ENCODE peak calls at places on chromosomes 6 and 20, in four cellular contexts. B is HepG2, Q is adrenal gland, C is suprapubic skin. H is an unnamed sample. For H3K9me3, the result is how much of the 10 kb centered on the place peaks cover.

GRCh38 chr20:2578430-2579192 is 42.2 kb downstream of the TMC2 start:
- DNase-seq in B (peak), Q (no peak), C (no peak), H (no peak)

GRCh38 chr20:7806831-7807230 is 133.4 kb downstream of the HAO1 start:
- DNase-seq in B (no peak), Q (no peak), C (no peak), H (no peak)

GRCh38 chr6:41654433-41655020 is 16.3 kb downstream of the MDFI start:
- DNase-seq in B (no peak), Q (no peak), C (no peak), H (no peak)

GRCh38 chr20:5642155-5642981 is 107.8 kb upstream of the SHLD1 start:
- DNase-seq in B (no peak), Q (peak), C (no peak), H (peak)

GRCh38 chr6:35067234-35067633 is 73.9 kb downstream of the TCP11 start:
- DNase-seq in B (no peak), Q (no peak), C (no peak), H (no peak)

GRCh38 chr20:7770046-7770445 is 170.2 kb downstream of the HAO1 start:
- DNase-seq in B (no peak), Q (no peak), C (no peak), H (no peak)

GRCh38 chr6:169964440-169965212 is 213.2 kb downstream of the ERMARD start:
- DNase-seq in B (no peak), Q (no peak), C (no peak), H (no peak)

GRCh38 chr6:17971128-17972073 is 16.0 kb downstream of the KIF13A start:
- DNase-seq in B (no peak), Q (peak), C (no peak), H (no peak)

GRCh38 chr6:12956991-12957320 is 240.4 kb downstream of the PHACTR1 start:
- DNase-seq in B (no peak), Q (no peak), C (no peak), H (no peak)

GRCh38 chr6:111663692-111664564 is 58.2 kb upstream of the TRAF3IP2 start:
- DNase-seq in B (no peak), Q (peak), C (no peak), H (peak)

GRCh38 chr6:43089467-43089866 is 13.4 kb downstream of the PTK7 start:
- DNase-seq in B (no peak), Q (no peak), C (no peak), H (no peak)

GRCh38 chr20:45341939-45342862 is 6.0 kb downstream of the SDC4 start:
- DNase-seq in B (peak), Q (peak), C (peak), H (peak)
- H3K9me3 ChIP-seq in B (under half), Q (under half), C (under half), H (under half)

DNA sequence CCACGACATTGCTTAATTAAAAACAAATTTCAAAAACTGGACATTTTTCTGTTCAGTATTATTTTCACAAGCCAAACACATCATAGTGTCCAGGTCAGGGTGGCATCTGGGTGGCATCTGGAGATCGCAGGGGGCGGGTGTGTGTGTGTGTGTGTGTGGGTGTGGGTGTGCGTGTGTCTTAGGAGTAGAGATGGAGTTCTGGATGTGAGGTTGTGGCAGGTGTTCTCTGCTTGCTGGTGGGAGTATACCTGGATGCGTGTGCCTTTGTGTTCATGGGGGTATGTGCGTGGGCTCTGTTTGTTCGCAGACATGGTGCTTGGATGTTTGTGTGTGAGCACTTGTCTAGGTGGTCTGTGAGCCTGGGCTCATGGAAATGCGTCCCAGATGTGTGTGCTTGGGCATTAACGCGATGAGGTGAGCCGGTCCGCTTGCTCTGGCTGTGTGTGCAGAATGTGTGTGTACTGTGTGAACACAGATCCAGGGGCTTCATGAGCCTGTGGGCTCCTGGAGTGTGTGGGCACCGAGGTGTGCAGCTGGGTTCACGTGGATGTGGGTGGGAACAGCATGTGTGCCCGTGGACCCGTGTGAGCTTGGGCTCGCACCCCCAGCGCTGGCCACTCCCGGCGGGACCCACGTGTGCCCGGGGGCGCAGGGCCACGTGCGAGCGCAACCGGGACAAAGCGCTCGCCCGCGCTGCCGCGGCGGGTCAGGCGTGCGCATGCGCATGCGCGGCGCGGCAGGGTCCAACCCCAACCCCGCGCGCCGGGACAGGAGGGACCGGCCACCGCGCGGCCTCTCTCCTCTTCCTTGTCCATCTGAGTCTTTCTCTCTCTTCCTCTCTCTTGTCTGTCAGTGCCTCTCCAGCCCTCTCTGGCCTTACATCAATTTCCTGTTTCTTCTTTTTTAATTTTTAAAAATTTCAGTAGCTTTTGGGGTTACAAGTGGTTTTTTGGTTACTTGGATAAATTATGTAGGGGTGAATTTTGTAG is 60.4 kb downstream of the SRC start:
- DNase-seq in B (no peak), Q (no peak), C (no peak), H (no peak)
- TF ChIP-seq POLR2A in B (peak), Q (no peak), C (no peak), H (no peak)

DNA sequence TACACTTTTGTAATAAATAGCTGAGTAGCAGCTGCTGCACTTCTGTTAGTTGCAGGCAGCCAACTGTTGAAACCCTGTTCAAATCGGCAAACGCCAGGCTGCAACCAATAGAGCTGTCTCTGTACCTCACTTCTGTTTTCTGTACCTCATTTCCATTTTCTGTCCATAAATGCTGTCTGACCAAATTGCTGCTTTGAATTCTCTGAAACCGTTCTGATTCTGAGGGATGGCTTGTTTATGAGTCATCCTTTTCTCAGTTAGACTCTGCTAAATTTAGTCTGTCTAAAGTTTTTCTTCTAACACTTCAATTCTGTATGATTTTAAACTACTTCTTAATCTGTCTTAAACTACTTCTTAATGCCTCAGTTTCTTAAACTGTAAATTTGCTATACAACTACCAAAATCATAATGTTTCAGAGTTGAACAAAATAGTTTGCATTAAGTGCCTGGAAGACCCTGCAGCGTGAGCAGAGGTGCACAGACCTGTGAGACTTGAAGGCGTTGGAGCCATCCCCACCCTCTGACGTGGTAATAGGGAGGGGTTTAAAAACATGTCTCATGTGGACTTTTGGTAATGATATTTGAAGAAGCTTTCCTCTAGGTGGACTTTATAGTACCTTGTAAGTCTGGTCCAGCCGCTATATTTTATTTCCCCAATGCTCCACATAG is 9.6 kb downstream of the BTNL2 start:
- DNase-seq in B (no peak), Q (no peak), C (no peak), H (no peak)
- H3K27ac ChIP-seq in B (no peak), Q (no peak), C (no peak), H (no peak)

DNA sequence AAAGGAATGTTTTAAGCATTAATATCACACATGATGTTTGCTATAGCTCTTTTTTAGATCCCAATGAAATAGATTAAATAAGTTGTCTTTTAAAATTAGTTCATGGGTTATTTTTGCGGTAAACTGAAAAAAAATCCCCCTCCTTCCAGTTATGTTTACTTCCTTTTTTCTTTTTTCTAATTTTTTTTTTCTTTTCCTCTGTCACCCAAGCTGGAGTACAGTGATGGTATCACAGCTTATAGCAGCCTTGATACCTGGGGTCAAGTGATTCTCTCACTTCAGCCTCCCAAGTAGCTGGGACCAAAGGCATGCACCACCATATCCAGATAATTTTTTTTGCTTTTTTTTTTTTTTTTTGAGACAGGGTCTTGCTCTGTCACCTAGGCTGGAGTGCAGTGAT is 17.8 kb upstream of the SCAF8 start:
- DNase-seq in B (no peak), Q (no peak), C (no peak), H (no peak)
- H3K9me3 ChIP-seq in B (under half), Q (under half), C (under half), H (under half)

H was measured in gastrocnemius medialis.